ENCODE peak calls at places on chromosomes 12 and 14, in four cellular contexts. O is IMR-90, J is mesendoderm, F is H1. U is an unnamed sample. For H3K79me1, the result is how much of the 10 kb centered on the place peaks cover.

GRCh38 chr12:40802656-40803055 is 110.4 kb downstream of the CNTN1 start:
- DNase-seq in J (no peak), F (no peak), O (no peak), U (no peak)

GRCh38 chr12:47307680-47308399 is 228.1 kb upstream of the AMIGO2 start:
- DNase-seq in F (no peak), J (peak), O (peak), U (peak)

GRCh38 chr14:66249544-66249943 is 236.6 kb upstream of the CCDC196 start:
- DNase-seq in O (no peak), J (no peak), F (no peak), U (no peak)

GRCh38 chr12:24661657-24662096 is 287.2 kb downstream of the BCAT1 start:
- DNase-seq in F (no peak), J (no peak), O (peak), U (no peak)

GRCh38 chr12:112537710-112538396 is 119.1 kb downstream of the PTPN11 start:
- DNase-seq in F (no peak), O (peak), J (peak), U (peak)

GRCh38 chr12:29794869-29795268 is 11.1 kb upstream of the TMTC1 start:
- DNase-seq in F (no peak), O (no peak), J (no peak), U (no peak)

GRCh38 chr14:94689218-94689984 is 77.2 kb downstream of the SERPINA3 start:
- DNase-seq in J (peak), O (peak), F (peak), U (peak)

GRCh38 chr12:53046655-53047220 is 3.1 kb upstream of the TNS2 start:
- DNase-seq in O (peak), J (peak), F (no peak), U (peak)

GRCh38 chr12:84636801-84637285 is 275.8 kb downstream of the SLC6A15 start:
- DNase-seq in F (no peak), O (peak), J (peak), U (no peak)

GRCh38 chr12:49705479-49706267 is 1.5 kb downstream of the FMNL3 start:
- DNase-seq in J (peak), O (peak), F (no peak), U (peak)

GRCh38 chr12:127588224-127588623 is 678.7 kb upstream of the TMEM132C start:
- DNase-seq in O (peak), J (peak), F (no peak), U (no peak)

GRCh38 chr14:64324461-64325255 is 30.5 kb upstream of the ESR2 start:
- DNase-seq in F (no peak), J (peak), O (peak), U (no peak)

GRCh38 chr14:61041704-61042103 is 60.7 kb downstream of the SLC38A6 start:
- DNase-seq in F (no peak), O (no peak), J (no peak), U (no peak)

GRCh38 chr12:38053655-38054464 is 262.7 kb upstream of the ALG10B start:
- DNase-seq in F (no peak), J (peak), O (no peak), U (no peak)

GRCh38 chr12:24711609-24712008 is 237.3 kb downstream of the BCAT1 start:
- DNase-seq in F (no peak), J (no peak), O (no peak), U (no peak)

GRCh38 chr12:69475237-69475984 is 5.2 kb downstream of the FRS2 start:
- DNase-seq in F (no peak), J (no peak), O (peak), U (no peak)

GRCh38 chr12:53939141-53940108 is 794 bp downstream of the HOXC13 start:
- DNase-seq in J (peak), F (peak), O (no peak), U (peak)

GRCh38 chr14:41986726-41987125 is 380.1 kb downstream of the LRFN5 start:
- DNase-seq in F (no peak), O (peak), J (no peak), U (no peak)

GRCh38 chr12:91566328-91567099 is 383.9 kb upstream of the DCN start:
- DNase-seq in O (no peak), J (no peak), F (no peak), U (no peak)

GRCh38 chr14:37263656-37264236 is 66.0 kb downstream of the MIPOL1 start:
- DNase-seq in J (peak), F (no peak), O (peak), U (no peak)

GRCh38 chr14:90446405-90446804 is 49.6 kb downstream of the CALM1 start:
- DNase-seq in O (no peak), F (no peak), J (no peak), U (no peak)

GRCh38 chr14:61569783-61570182 is 125.5 kb upstream of the HIF1A start:
- DNase-seq in O (peak), F (no peak), J (no peak), U (no peak)

GRCh38 chr12:113403435-113404415 is at the start of gene SDS:
- DNase-seq in O (peak), J (no peak), F (no peak), U (no peak)

GRCh38 chr12:10211975-10212622 is 578 bp upstream of the GABARAPL1 start:
- DNase-seq in F (peak), J (peak), O (peak), U (peak)

GRCh38 chr12:42546709-42547108 is 42.8 kb downstream of the PRICKLE1 start:
- DNase-seq in F (no peak), O (no peak), J (no peak), U (no peak)

GRCh38 chr12:107864235-107864634 is 89.7 kb downstream of the ASCL4 start:
- DNase-seq in F (peak), J (peak), O (no peak), U (peak)
- H3K18ac ChIP-seq in F (no peak), J (no peak), O (no peak), U (no peak)

DNA sequence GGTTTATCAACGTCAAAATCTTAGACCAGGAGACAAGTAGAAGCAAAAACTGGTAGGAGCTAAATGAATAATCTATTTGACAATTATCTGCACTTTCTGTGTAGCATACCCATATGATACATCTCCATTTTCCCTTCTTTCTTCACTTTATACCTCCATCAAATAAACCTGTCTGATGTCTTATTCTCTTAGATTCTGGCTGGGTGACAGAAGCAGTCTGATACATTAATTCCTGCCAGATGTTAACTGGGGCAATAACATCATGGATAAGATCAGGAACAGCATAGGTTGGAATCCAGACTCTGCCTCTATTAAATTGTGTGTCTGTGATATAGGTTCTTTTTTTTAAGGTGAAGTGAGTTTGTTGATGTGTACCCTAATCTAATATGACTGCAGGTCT is 11.7 kb upstream of the RERG start:
- DNase-seq in F (no peak), O (no peak), J (no peak), U (no peak)
- H3K79me1 ChIP-seq in F (under half), O (under half), J (under half), U (under half)

DNA sequence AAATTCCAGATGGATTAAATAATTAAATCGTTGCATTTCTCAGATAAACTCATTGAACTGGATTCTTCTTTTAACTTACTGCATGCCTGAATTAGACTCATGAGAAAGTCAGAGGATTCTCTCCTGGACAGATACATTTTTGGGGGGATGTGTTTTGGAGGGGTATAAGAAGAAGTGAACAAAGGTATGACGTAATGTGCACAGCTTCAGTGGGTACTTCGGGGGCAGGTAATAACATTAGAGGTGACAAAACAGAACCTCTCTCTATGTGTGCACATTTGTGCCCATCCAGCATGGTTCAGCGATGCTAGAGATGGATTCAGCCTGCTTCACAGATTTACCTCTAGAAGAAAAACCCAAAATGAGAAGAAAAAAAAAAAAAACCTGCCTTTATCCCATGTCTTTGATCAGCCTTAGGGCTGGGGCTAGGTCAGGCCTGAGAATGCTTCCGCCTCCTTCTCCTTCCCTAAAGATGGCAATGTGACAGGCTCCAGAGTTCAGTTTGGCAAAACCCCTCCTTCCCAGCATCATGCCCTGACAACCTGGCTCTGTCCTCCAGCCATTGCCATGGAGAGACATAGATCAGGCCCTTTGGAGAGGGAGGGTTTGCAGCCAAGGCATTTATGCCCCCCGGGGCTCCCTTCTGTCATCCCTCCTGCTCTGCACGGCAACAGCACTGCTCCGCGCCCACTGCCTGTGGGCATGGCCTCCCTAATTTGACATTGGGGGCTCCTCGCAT is 166.7 kb downstream of the KCNA5 start:
- DNase-seq in O (no peak), F (no peak), J (no peak), U (no peak)
- H3K56ac ChIP-seq in O (no peak), F (no peak), J (no peak), U (no peak)

DNA sequence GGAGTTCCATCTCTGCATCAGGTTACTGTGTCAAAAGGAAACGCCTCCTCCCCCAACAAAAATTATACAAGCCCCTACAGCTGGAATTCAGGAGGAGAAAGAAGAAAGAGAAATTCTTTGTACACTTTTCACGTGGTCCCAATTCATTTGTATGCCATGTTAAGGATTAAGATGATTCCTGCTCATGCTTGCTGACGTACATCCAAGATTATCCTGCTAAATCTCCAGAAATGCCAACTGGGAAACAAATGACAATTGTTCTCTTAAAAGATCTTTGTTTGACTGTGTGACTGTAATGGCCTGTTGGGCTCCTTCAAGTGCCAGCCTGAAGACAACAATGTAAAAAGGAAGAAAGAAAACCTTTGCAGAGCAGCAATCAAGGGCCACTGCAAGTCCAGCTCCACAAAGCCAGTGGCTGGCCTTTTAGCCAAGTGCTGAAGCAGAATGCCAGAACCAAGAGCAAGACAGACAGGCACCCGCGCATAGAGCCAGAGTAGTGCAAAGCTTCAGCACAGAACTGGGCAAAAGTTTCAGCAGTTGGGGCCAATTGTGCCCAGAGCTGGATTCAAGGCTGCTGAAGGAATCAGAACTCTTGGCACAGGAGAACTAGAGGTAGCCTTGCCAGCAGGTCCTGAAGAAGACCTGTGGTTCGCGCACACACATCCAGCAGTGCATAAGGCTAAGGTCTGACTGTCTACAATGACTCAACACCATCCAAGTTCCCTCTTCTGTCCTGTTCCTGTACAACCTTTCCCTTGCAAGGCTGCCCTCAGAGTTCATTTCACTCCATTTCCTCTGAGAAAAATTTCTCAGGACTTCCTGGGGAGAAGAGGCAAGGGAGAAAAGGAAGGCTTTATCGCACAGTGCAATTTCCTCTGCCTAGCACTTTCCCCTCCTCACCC is 209.7 kb upstream of the BMP4 start:
- DNase-seq in J (no peak), F (no peak), O (no peak), U (no peak)
- H3K18ac ChIP-seq in J (no peak), F (no peak), O (no peak), U (no peak)

DNA sequence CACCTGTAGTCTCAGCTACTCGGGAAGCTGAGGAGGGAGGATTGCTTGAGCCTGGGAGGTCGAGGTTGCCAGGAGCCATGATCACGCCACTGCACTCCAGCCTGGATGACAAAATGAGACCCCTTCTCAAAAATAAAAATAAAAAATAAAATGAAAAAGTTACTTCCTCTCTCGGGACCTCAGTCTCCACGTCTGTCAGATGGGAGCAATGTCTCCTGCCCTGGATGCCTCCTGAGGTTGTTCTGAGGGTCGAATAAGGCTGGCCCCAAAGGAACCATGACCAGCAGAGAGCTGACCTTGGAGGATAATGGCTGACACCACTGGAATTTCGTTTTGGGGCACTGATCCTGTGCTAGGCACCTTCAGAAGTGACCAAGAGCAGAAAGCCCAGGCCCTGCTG is 13.6 kb upstream of the RCOR1 start:
- DNase-seq in J (no peak), O (no peak), F (no peak), U (no peak)
- H3K79me1 ChIP-seq in J (under half), O (under half), F (under half), U (under half)

GRCh38 chr12:66688836-66689439 is 10.1 kb upstream of the GRIP1 start:
- DNase-seq in F (peak), J (peak), O (peak), U (peak)
- H3K56ac ChIP-seq in F (no peak), J (no peak), O (no peak), U (no peak)

U was measured in H9.